ENCODE peak calls at places on chromosomes 4 and X, in five cellular contexts. W, S, O, F and V are unnamed samples.

GRCh38 chr4:6746721-6747689 is 31.0 kb downstream of the BLOC1S4 start:
- DNase-seq in W (no peak), S (no peak), O (peak; percentile 90), F (no peak), V (peak; percentile 94)

GRCh38 chr4:38132140-38132673 is 172.0 kb downstream of the PTTG2 start:
- DNase-seq in W (peak; percentile 99), S (peak; percentile 33), O (no peak), F (no peak), V (peak; percentile 76)

GRCh38 chr4:89105726-89106125 is 5.6 kb upstream of the TIGD2 start:
- DNase-seq in W (no peak), S (no peak), O (no peak), F (no peak), V (peak; percentile 82)

GRCh38 chrX:19381326-19381725 is 37.6 kb downstream of the PDHA1 start:
- DNase-seq in W (no peak), S (no peak), O (no peak), F (no peak), V (no peak)

GRCh38 chr4:140884431-140885058 is 128.4 kb upstream of the TBC1D9 start:
- DNase-seq in W (peak; percentile 88), S (peak; percentile 73), O (no peak), F (no peak), V (peak; percentile 56)

GRCh38 chr4:149999485-150000074 is 78.7 kb upstream of the DCLK2 start:
- DNase-seq in W (peak; percentile 91), S (peak; percentile 59), O (no peak), F (no peak), V (peak; percentile 37)

GRCh38 chr4:140254656-140255299 is 100.8 kb upstream of the MAML3 start:
- DNase-seq in W (no peak), S (no peak), O (no peak), F (no peak), V (no peak)

GRCh38 chr4:107603430-107603829 is 116.6 kb downstream of the PAPSS1 start:
- DNase-seq in W (peak; percentile 56), S (peak; percentile 40), O (no peak), F (no peak), V (no peak)

GRCh38 chr4:16083217-16084191 is at the start of gene PROM1:
- DNase-seq in W (no peak), S (no peak), O (peak; percentile 63), F (no peak), V (peak; percentile 29)

GRCh38 chr4:16079046-16079445 is 4.8 kb downstream of the PROM1 start:
- DNase-seq in W (no peak), S (no peak), O (no peak), F (no peak), V (no peak)

GRCh38 chr4:16085822-16086221 is 2.0 kb upstream of the PROM1 start:
- DNase-seq in W (no peak), S (no peak), O (no peak), F (no peak), V (no peak)

GRCh38 chr4:16082038-16082423 is 1.8 kb downstream of the PROM1 start:
- DNase-seq in W (no peak), S (no peak), O (no peak), F (no peak), V (no peak)

DNA sequence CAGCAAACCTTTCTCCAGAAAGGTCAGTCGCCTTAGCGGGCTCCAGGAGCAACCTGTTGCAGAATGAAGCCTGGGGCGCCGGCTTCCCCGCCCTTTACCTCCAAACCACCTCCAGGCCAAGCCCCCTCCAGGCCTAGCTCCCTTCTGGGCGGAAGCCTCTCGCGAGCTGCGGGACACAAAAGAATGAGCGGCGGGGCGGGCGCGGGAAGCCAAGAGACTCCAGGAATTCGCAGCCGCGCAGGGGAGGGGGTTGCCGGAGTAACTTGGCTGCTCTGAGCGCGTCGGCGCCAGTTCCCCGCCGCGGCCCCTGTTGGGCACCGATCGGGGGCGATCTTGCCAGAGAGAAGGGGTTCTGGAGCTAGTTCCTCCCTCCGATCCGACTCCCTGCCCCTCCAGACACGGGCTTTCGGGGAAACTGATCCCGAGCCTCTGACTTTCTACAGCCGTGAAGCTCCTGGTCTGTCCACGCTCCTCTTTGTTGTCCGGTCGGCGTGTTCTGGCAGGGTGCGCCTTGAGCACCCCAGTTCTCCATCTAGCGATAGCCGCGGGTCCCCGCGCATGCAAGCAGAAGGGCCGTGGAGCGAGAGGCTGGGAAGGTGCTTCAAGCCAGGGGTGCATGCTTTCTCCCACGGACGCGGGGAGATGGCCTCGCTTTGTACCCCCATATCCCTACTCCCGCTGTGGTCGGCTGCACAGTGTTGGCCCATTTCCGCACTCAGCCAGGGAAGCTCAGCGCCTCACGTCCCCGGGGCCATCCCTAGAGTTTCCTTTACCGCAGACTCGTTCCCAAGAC is 1.2 kb downstream of the PROM1 start:
- DNase-seq in W (no peak), S (no peak), O (peak; percentile 61), F (no peak), V (peak; percentile 13)
- H3K4me3 ChIP-seq in W (peak overlapping the region; percentile 5), S (no peak overlapping the region), O (peak overlapping the region; percentile 44), F (peak overlapping the region; percentile 71), V (peak overlapping the region; percentile 67)

DNA sequence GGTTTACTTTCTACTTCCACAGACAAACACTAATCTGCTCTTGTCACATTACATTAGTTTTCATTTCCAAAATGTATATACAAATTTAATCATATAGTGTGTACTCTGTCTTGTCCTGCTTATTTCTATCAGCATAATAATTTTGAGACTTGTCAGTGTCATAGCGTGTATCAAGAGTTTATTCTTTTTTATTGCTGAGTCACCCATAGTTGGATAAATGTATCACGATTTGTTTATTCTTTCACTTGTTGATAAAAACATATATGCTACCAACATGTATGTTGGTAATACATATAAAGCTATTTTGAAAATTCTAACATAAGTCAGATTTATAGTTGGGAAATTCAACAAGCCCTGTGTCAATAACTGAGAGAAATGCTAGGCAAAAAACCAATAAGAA is 261.2 kb downstream of the TRAM1L1 start:
- DNase-seq in W (no peak), S (no peak), O (no peak), F (no peak), V (no peak)
- H3K4me3 ChIP-seq in W (no peak overlapping the region), S (no peak overlapping the region), O (no peak overlapping the region), F (no peak overlapping the region), V (no peak overlapping the region)

GRCh38 chr4:163665521-163666334 is 171.2 kb downstream of the TMA16 start:
- DNase-seq in W (peak; percentile 23), S (no peak), O (no peak), F (no peak), V (no peak)
- H3K4me3 ChIP-seq in W (no peak overlapping the region), S (no peak overlapping the region), O (no peak overlapping the region), F (no peak overlapping the region), V (no peak overlapping the region)

DNA sequence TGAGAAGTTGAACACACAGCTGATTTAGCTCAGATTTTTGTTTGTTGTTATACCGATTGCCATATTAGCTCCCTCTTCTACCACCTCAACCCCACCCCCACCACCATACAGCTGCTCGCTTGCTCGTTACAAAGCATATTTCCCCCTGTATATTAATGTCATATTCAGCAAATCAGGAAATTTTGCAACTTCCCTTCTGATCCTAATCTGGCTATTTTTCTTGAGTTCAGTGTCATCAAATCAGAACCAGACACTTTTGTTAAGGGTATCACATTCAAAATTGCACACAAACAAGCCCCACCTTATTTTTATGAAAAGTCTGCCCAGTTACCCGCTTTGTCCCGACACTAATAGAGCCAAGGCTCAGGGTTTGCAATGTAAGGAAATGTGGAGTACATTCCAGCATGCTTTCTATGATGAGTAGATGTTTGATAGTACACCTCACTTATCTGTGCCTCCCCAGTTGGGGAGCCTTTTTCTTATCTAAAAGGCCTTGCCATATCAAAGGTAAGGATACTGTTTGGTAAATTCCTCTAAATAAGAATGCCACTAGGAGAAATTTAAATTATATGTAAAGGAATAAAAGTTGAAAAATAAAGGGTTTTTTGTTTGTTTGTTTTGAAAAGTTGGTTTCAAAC is 212.2 kb downstream of the CBR4 start:
- DNase-seq in W (peak; percentile 31), S (no peak), O (no peak), F (no peak), V (no peak)
- H3K4me3 ChIP-seq in W (no peak overlapping the region), S (no peak overlapping the region), O (no peak overlapping the region), F (no peak overlapping the region), V (no peak overlapping the region)

GRCh38 chr4:98864560-98864959 is 64.4 kb downstream of the EIF4E start:
- DNase-seq in W (no peak), S (no peak), O (no peak), F (no peak), V (peak; percentile 13)
- H3K4me3 ChIP-seq in W (no peak overlapping the region), S (no peak overlapping the region), O (no peak overlapping the region), F (no peak overlapping the region), V (no peak overlapping the region)

GRCh38 chrX:104108955-104109354 is 3.4 kb upstream of the ZCCHC18 start:
- DNase-seq in W (no peak), S (no peak), O (no peak), F (no peak), V (peak; percentile 22)

GRCh38 chrX:104117753-104118152 is 5.4 kb downstream of the ZCCHC18 start:
- DNase-seq in W (no peak), S (no peak), O (no peak), F (no peak), V (no peak)

GRCh38 chrX:104112326-104112951 is at the start of gene ZCCHC18:
- DNase-seq in W (peak; percentile 41), S (no peak), O (peak; percentile 66), F (peak; percentile 49), V (no peak)

GRCh38 chrX:104118765-104119164 is 6.4 kb downstream of the ZCCHC18 start:
- DNase-seq in W (peak; percentile 9), S (no peak), O (no peak), F (no peak), V (no peak)

DNA sequence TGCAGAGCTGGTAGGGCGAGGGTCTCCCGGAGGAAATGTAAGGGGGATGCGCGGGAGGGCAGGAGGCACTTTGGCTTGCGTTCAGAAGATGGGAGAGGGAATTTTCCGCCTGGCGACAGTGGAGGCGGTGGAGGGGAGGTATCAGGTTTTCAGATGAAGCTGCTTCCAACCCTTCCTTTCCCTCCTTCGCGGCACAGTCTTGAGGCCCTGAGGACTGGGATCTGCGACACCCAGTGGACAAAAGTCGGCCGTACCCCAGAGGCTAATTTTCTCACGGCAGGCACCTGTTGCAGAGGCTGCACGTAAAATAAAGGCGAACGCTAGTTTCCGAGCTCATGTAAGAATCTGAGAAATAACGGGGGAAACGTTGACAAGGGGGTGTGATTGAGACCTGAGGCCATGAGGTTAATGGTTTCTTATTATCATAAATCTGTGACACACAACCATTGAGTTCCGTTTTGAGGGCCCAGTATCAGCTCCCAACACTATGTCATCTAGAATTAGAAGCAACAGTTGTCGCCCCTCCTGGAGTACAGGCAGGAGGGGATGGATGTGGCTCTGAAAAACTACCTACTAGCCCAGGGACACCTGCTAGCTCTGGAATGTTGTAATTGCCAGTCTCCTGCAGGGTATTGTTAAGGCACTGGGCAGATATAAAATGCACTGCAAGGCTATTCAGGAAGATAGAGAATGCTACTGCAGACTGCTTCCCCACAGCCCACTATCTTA is 1.1 kb downstream of the ZCCHC18 start:
- DNase-seq in W (peak; percentile 50), S (peak; percentile 38), O (no peak), F (peak; percentile 33), V (peak; percentile 52)
- H3K4me3 ChIP-seq in W (peak overlapping the region; percentile 68), S (peak overlapping the region; percentile 55), O (no peak overlapping the region), F (peak overlapping the region; percentile 69), V (no peak overlapping the region)

GRCh38 chr4:30181512-30181911 is 538.7 kb upstream of the PCDH7 start:
- DNase-seq in W (no peak), S (no peak), O (no peak), F (no peak), V (no peak)

GRCh38 chr4:30182786-30183185 is 537.4 kb upstream of the PCDH7 start:
- DNase-seq in W (no peak), S (no peak), O (no peak), F (no peak), V (no peak)

GRCh38 chr4:30181918-30182317 is 538.3 kb upstream of the PCDH7 start:
- DNase-seq in W (peak; percentile 4), S (no peak), O (no peak), F (no peak), V (no peak)
- H3K4me3 ChIP-seq in W (no peak overlapping the region), S (no peak overlapping the region), O (no peak overlapping the region), F (no peak overlapping the region), V (no peak overlapping the region)